ENCODE peak calls at places on chromosome 21, in ten cellular contexts. W is psoas muscle, P is colonic mucosa, M is left ventricle myocardium inferior, X is mucosa of descending colon, G is hepatocyte, J is BE2C, Y is neural progenitor cell, N is PC-9, Q is adipocyte. D is an unnamed sample. For H3K4me1, the result is how much of the 10 kb centered on the place peaks cover.

GRCh38 chr21:26153758-26154157 is 16.8 kb downstream of the APP start:
- DNase-seq in M (no peak), X (no peak), N (no peak), P (no peak), G (no peak), Y (no peak), Q (peak), J (no peak), W (no peak), D (no peak)

GRCh38 chr21:46486481-46487000 is 27.9 kb downstream of the DIP2A start:
- DNase-seq in J (no peak), X (no peak), N (no peak), M (no peak), G (no peak), Q (no peak), W (no peak), Y (no peak), P (no peak), D (no peak)

GRCh38 chr21:38229260-38229877 is 27.4 kb upstream of the KCNJ15 start:
- DNase-seq in J (no peak), N (no peak), X (no peak), P (peak), G (no peak), Y (peak), Q (no peak), W (no peak), M (no peak), D (no peak)

GRCh38 chr21:14880922-14881321 is 183.9 kb downstream of the NRIP1 start:
- DNase-seq in G (no peak), W (no peak), X (no peak), N (peak), Q (peak), P (no peak), J (no peak), M (no peak), Y (no peak), D (no peak)

GRCh38 chr21:39258207-39258606 is 55.2 kb downstream of the BRWD1 start:
- DNase-seq in W (no peak), N (no peak), X (no peak), M (no peak), Y (no peak), J (no peak), P (no peak), G (peak), Q (no peak), D (no peak)

GRCh38 chr21:36806103-36806502 is 107.2 kb downstream of the SIM2 start:
- DNase-seq in P (no peak), W (no peak), Q (no peak), G (no peak), N (no peak), Y (no peak), X (no peak), J (no peak), M (no peak), D (no peak)

GRCh38 chr21:36408568-36408967 is 23.4 kb downstream of the CHAF1B start:
- DNase-seq in P (no peak), Q (no peak), N (no peak), M (no peak), X (no peak), J (no peak), W (no peak), Y (no peak), G (no peak), D (no peak)

GRCh38 chr21:36297938-36298572 is 21.9 kb upstream of the MORC3 start:
- DNase-seq in J (no peak), P (peak), M (no peak), Y (no peak), G (peak), Q (peak), N (peak), X (peak), W (no peak), D (no peak)

GRCh38 chr21:15057290-15057689 is 7.5 kb downstream of the NRIP1 start:
- DNase-seq in N (no peak), X (peak), W (no peak), G (peak), J (peak), P (peak), Y (peak), Q (no peak), M (no peak), D (no peak)

GRCh38 chr21:36534656-36535055 is 54.7 kb upstream of the CLDN14 start:
- DNase-seq in Y (no peak), N (no peak), Q (no peak), X (no peak), M (no peak), G (no peak), J (no peak), W (no peak), P (no peak), D (no peak)

GRCh38 chr21:27320868-27321267 is 354.0 kb upstream of the ADAMTS5 start:
- DNase-seq in Y (no peak), Q (no peak), M (no peak), W (no peak), P (no peak), N (no peak), X (no peak), G (no peak), J (no peak), D (no peak)

GRCh38 chr21:37146320-37147225 is 73.5 kb downstream of the TTC3 start:
- DNase-seq in W (no peak), Q (no peak), M (no peak), P (no peak), X (no peak), N (no peak), Y (no peak), G (no peak), J (peak), D (no peak)

GRCh38 chr21:38170283-38170682 is 86.5 kb upstream of the KCNJ15 start:
- DNase-seq in N (no peak), X (peak), G (peak), Q (no peak), M (no peak), J (no peak), W (no peak), P (no peak), Y (peak), D (no peak)

GRCh38 chr21:39720126-39720778 is 24.7 kb upstream of the IGSF5 start:
- DNase-seq in G (no peak), P (no peak), M (no peak), X (no peak), Y (no peak), Q (peak), W (no peak), J (no peak), N (no peak), D (no peak)

GRCh38 chr21:30408782-30409494 is 13.1 kb downstream of the KRTAP13-1 start:
- DNase-seq in W (no peak), M (no peak), G (peak), X (peak), J (peak), Y (peak), P (peak), N (peak), Q (no peak), D (no peak)

GRCh38 chr21:43370091-43370658 is 56.8 kb downstream of the SIK1 start:
- DNase-seq in J (peak), W (no peak), N (no peak), M (no peak), P (no peak), X (no peak), G (no peak), Y (no peak), Q (peak), D (no peak)

GRCh38 chr21:26843912-26844257 is 1.3 kb downstream of the ADAMTS1 start:
- DNase-seq in N (no peak), P (no peak), W (no peak), Y (peak), X (no peak), G (peak), M (no peak), J (no peak), Q (peak), D (no peak)

GRCh38 chr21:14722841-14723483 is 176.8 kb upstream of the SAMSN1 start:
- DNase-seq in W (no peak), Q (no peak), P (no peak), Y (no peak), M (no peak), J (no peak), X (no peak), G (no peak), N (no peak), D (no peak)

GRCh38 chr21:31043495-31043894 is 5.2 kb upstream of the KRTAP19-8 start:
- DNase-seq in W (no peak), M (no peak), P (no peak), N (no peak), Y (no peak), J (no peak), G (no peak), X (no peak), Q (no peak), D (no peak)

GRCh38 chr21:26162081-26162480 is 8.5 kb downstream of the APP start:
- DNase-seq in M (no peak), Y (no peak), N (no peak), X (no peak), J (no peak), Q (no peak), P (no peak), G (no peak), W (no peak), D (no peak)

GRCh38 chr21:25891596-25891995 is 156.8 kb downstream of the GABPA start:
- DNase-seq in P (no peak), Q (no peak), M (no peak), Y (no peak), X (no peak), W (no peak), J (no peak), G (no peak), N (no peak), D (no peak)

GRCh38 chr21:36839123-36839522 is 127.3 kb downstream of the HLCS start:
- DNase-seq in Q (peak), X (peak), P (no peak), M (no peak), N (no peak), J (no peak), Y (no peak), W (no peak), G (no peak), D (no peak)

GRCh38 chr21:34819357-34819999 is 150.7 kb downstream of the CLIC6 start:
- DNase-seq in J (no peak), X (no peak), W (peak), Q (no peak), Y (no peak), P (peak), G (no peak), M (no peak), N (no peak), D (no peak)
- H3K4me1 ChIP-seq in J (under half), X (under half), W (under half), Q (under half), Y (under half), P (under half), G (under half), M (under half), N (under half), D (under half)

DNA sequence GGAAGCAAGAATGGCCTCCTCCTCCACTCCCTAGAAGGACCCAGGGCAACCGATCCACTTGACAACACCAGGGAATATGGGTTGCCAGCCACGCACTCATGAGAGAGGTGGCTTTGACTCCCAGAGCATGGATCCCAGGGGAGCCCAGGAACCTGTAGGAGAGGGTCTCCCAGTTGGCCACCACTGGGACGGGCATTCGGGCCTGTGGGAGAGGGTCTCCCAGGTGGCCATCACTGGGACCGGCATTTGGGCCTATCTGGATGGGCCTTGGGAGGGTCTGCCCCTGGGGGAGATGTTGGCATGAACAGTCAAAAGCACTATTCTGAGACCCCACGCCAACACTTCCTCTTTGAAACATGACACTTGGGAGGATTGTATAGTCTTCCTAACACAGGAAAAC is 565 bp downstream of the TFF1 start:
- DNase-seq in J (no peak), N (no peak), G (no peak), X (no peak), Y (no peak), Q (no peak), M (no peak), P (no peak), W (no peak), D (no peak)
- H3K4me1 ChIP-seq in J (under half), N (under half), G (under half), X (under half), Y (under half), Q (under half), M (under half), P (under half), W (under half), D (under half)

GRCh38 chr21:33024278-33025103 is 1.2 kb upstream of the OLIG2 start:
- DNase-seq in W (no peak), Q (no peak), J (no peak), G (no peak), P (no peak), Y (peak), M (no peak), X (no peak), N (no peak), D (no peak)
- H3K4me1 ChIP-seq in W (under half), Q (under half), J (under half), G (under half), P (under half), Y (under half), M (half or more), X (under half), N (under half), D (half or more)

GRCh38 chr21:41163086-41163485 is 4.9 kb upstream of the BACE2 start:
- DNase-seq in W (no peak), J (no peak), Y (no peak), Q (no peak), X (no peak), N (no peak), M (no peak), P (no peak), G (no peak), D (no peak)
- H3K4me1 ChIP-seq in W (under half), J (under half), Y (under half), Q (under half), X (under half), N (under half), M (under half), P (under half), G (under half), D (under half)

DNA sequence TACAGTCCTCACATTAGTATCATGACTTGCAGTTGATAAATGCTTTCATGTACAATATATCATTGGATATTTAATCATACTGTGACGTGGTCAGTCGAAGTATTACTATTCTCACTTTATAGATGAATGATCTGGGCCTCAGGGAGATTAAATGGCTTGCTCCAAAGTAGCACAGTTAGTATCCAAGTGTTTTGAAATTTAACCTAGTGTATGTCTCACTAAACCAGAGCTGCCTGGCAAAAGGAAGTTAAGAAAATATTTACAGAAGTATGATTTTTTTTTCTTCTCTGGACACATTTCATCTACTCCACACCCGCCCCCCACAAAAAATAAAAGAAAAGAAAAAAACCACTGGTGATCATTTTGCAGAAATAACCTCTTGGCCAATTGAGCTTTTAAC is 71.9 kb upstream of the CXADR start:
- DNase-seq in Y (no peak), Q (peak), J (no peak), W (no peak), P (no peak), X (no peak), M (no peak), N (peak), G (no peak), D (no peak)
- H3K4me1 ChIP-seq in Y (half or more), Q (under half), J (under half), W (under half), P (under half), X (under half), M (under half), N (under half), G (under half), D (under half)

GRCh38 chr21:44962481-44962966 is 22.7 kb downstream of the SLX9 start:
- DNase-seq in P (no peak), J (no peak), M (no peak), G (peak), N (no peak), X (no peak), Y (no peak), W (no peak), Q (peak), D (peak)

GRCh38 chr21:44966135-44967081 is 26.6 kb downstream of the SLX9 start:
- DNase-seq in G (no peak), X (peak), Q (no peak), N (no peak), P (no peak), M (peak), Y (no peak), J (peak), W (peak), D (no peak)

GRCh38 chr21:44967082-44968047 is 27.5 kb downstream of the SLX9 start:
- DNase-seq in X (no peak), J (no peak), P (no peak), Q (no peak), N (no peak), W (no peak), M (no peak), Y (no peak), G (no peak), D (no peak)

GRCh38 chr21:44964381-44964780 is 24.6 kb downstream of the SLX9 start:
- DNase-seq in W (peak), X (no peak), Q (no peak), N (no peak), P (no peak), J (no peak), G (no peak), Y (no peak), M (no peak), D (no peak)

GRCh38 chr21:44965251-44966022 is 25.6 kb downstream of the SLX9 start:
- DNase-seq in G (no peak), N (no peak), J (no peak), Q (peak), X (no peak), W (peak), Y (no peak), P (no peak), M (no peak), D (no peak)
- H3K4me1 ChIP-seq in G (under half), N (under half), J (under half), Q (under half), X (under half), W (under half), Y (under half), P (under half), M (half or more), D (half or more)

GRCh38 chr21:33893917-33894316 is 21.7 kb downstream of the ATP5PO start:
- DNase-seq in N (no peak), X (no peak), P (no peak), Y (peak), J (peak), W (no peak), Q (no peak), G (no peak), M (no peak), D (no peak)
- H3K4me1 ChIP-seq in N (under half), X (under half), P (under half), Y (under half), J (under half), W (under half), Q (under half), G (under half), M (under half), D (under half)

GRCh38 chr21:45013271-45013841 is 61.0 kb upstream of the ADARB1 start:
- DNase-seq in G (peak), J (peak), X (no peak), Y (no peak), M (peak), Q (no peak), W (peak), P (no peak), N (no peak), D (no peak)
- H3K4me1 ChIP-seq in G (under half), J (under half), X (under half), Y (under half), M (under half), Q (under half), W (under half), P (under half), N (under half), D (under half)

GRCh38 chr21:29315155-29315749 is 16.5 kb downstream of the BACH1 start:
- DNase-seq in Y (no peak), M (no peak), N (no peak), P (no peak), J (no peak), G (no peak), W (no peak), Q (no peak), X (no peak), D (no peak)
- H3K4me1 ChIP-seq in Y (under half), M (half or more), N (under half), P (under half), J (under half), G (under half), W (half or more), Q (under half), X (under half), D (under half)

D was measured in thoracic aorta.